ENCODE peak calls at places on chromosome 1, in five cellular contexts. One of them, this sample, is unnamed.

GRCh38 chr1:186987065-186987464 is 158.3 kb downstream of the PLA2G4A start:
- DNase-seq in tibial artery: no peak
- DNase-seq in right cardiac atrium: no peak
- DNase-seq in activated CD4-positive, alpha-beta T cell treated with anti-CD3 and anti-CD28 coated beads for 36 hours: no peak
- DNase-seq in HFFc6: no peak
- DNase-seq in this sample: no peak

GRCh38 chr1:171090604-171091003 is at the start of gene FMO3:
- DNase-seq in tibial artery: no peak
- DNase-seq in right cardiac atrium: no peak
- DNase-seq in activated CD4-positive, alpha-beta T cell treated with anti-CD3 and anti-CD28 coated beads for 36 hours: no peak
- DNase-seq in HFFc6: no peak
- DNase-seq in this sample: no peak

GRCh38 chr1:232635778-232636356 is 5.9 kb upstream of the SIPA1L2 start:
- DNase-seq in tibial artery: no peak
- DNase-seq in right cardiac atrium: no peak
- DNase-seq in activated CD4-positive, alpha-beta T cell treated with anti-CD3 and anti-CD28 coated beads for 36 hours: no peak
- DNase-seq in HFFc6: peak
- DNase-seq in this sample: peak

GRCh38 chr1:66217021-66217420 is 316.9 kb upstream of the SGIP1 start:
- DNase-seq in tibial artery: no peak
- DNase-seq in right cardiac atrium: no peak
- DNase-seq in activated CD4-positive, alpha-beta T cell treated with anti-CD3 and anti-CD28 coated beads for 36 hours: no peak
- DNase-seq in HFFc6: peak
- DNase-seq in this sample: peak

GRCh38 chr1:22153653-22154052 is 10.8 kb upstream of the WNT4 start:
- DNase-seq in tibial artery: no peak
- DNase-seq in right cardiac atrium: no peak
- DNase-seq in activated CD4-positive, alpha-beta T cell treated with anti-CD3 and anti-CD28 coated beads for 36 hours: no peak
- DNase-seq in HFFc6: no peak
- DNase-seq in this sample: no peak

GRCh38 chr1:150268342-150268705 is 492 bp downstream of the APH1A start:
- DNase-seq in tibial artery: peak
- DNase-seq in right cardiac atrium: no peak
- DNase-seq in activated CD4-positive, alpha-beta T cell treated with anti-CD3 and anti-CD28 coated beads for 36 hours: peak
- DNase-seq in HFFc6: no peak
- DNase-seq in this sample: peak

GRCh38 chr1:21955474-21956281 is 18.6 kb upstream of the HSPG2 start:
- DNase-seq in tibial artery: peak
- DNase-seq in right cardiac atrium: peak
- DNase-seq in activated CD4-positive, alpha-beta T cell treated with anti-CD3 and anti-CD28 coated beads for 36 hours: no peak
- DNase-seq in HFFc6: no peak
- DNase-seq in this sample: no peak

GRCh38 chr1:227586733-227587132 is 23.4 kb downstream of the ZNF678 start:
- DNase-seq in tibial artery: no peak
- DNase-seq in right cardiac atrium: no peak
- DNase-seq in activated CD4-positive, alpha-beta T cell treated with anti-CD3 and anti-CD28 coated beads for 36 hours: no peak
- DNase-seq in HFFc6: no peak
- DNase-seq in this sample: no peak

GRCh38 chr1:32870615-32871363 is at the start of gene FNDC5:
- DNase-seq in tibial artery: no peak
- DNase-seq in right cardiac atrium: peak
- DNase-seq in activated CD4-positive, alpha-beta T cell treated with anti-CD3 and anti-CD28 coated beads for 36 hours: no peak
- DNase-seq in HFFc6: no peak
- DNase-seq in this sample: no peak

GRCh38 chr1:206606867-206607266 is 5.4 kb downstream of the EIF2D start:
- DNase-seq in tibial artery: no peak
- DNase-seq in right cardiac atrium: no peak
- DNase-seq in activated CD4-positive, alpha-beta T cell treated with anti-CD3 and anti-CD28 coated beads for 36 hours: no peak
- DNase-seq in HFFc6: peak
- DNase-seq in this sample: peak